ENCODE peak calls at places on chromosome 18, in eight cellular contexts. J is body of pancreas, S is A673, U is breast epithelium, B is neuronal stem cell, H is transverse colon, Z is right lobe of liver, L is OCI-LY7. O is an unnamed sample. For H3K36me3 and H3K4me1, the result is how much of the 10 kb centered on the place peaks cover.

GRCh38 chr18:801137-801536 is 10.9 kb downstream of the YES1 start:
- DNase-seq in J (no peak), S (no peak), U (no peak), B (no peak), H (no peak), Z (no peak), L (no peak), O (no peak)

GRCh38 chr18:47249602-47250001 is 1.9 kb downstream of the SKOR2 start:
- DNase-seq in J (no peak), S (no peak), U (no peak), B (no peak), H (no peak), Z (no peak), L (no peak), O (no peak)

GRCh38 chr18:80109676-80110078 is 615 bp downstream of the ADNP2 start:
- DNase-seq in J (peak), S (peak), U (peak), B (peak), H (peak), Z (peak), L (peak), O (peak)

GRCh38 chr18:3450358-3451107 is 561 bp downstream of the TGIF1 start:
- DNase-seq in J (peak), S (peak), U (peak), B (peak), H (peak), Z (peak), L (peak), O (peak)

GRCh38 chr18:78979682-78980278 is at the start of gene SALL3:
- DNase-seq in J (no peak), S (no peak), U (no peak), B (no peak), H (no peak), Z (no peak), L (no peak), O (no peak)

GRCh38 chr18:9845256-9845655 is 40.5 kb upstream of the TXNDC2 start:
- DNase-seq in J (no peak), S (no peak), U (no peak), B (no peak), H (no peak), Z (no peak), L (no peak), O (no peak)

GRCh38 chr18:50051288-50051687 is 143.7 kb downstream of the MYO5B start:
- DNase-seq in J (peak), S (no peak), U (no peak), B (no peak), H (no peak), Z (no peak), L (no peak), O (no peak)

GRCh38 chr18:22241806-22242440 is 72.5 kb downstream of the GATA6 start:
- DNase-seq in J (peak), S (no peak), U (no peak), B (no peak), H (peak), Z (no peak), L (no peak), O (no peak)

GRCh38 chr18:59662008-59662701 is 35.1 kb downstream of the CCBE1 start:
- DNase-seq in J (no peak), S (no peak), U (no peak), B (no peak), H (no peak), Z (no peak), L (no peak), O (no peak)

GRCh38 chr18:55587341-55588000 is 521 bp downstream of the TCF4 start:
- DNase-seq in J (peak), S (peak), U (no peak), B (no peak), H (no peak), Z (peak), L (peak), O (peak)

DNA sequence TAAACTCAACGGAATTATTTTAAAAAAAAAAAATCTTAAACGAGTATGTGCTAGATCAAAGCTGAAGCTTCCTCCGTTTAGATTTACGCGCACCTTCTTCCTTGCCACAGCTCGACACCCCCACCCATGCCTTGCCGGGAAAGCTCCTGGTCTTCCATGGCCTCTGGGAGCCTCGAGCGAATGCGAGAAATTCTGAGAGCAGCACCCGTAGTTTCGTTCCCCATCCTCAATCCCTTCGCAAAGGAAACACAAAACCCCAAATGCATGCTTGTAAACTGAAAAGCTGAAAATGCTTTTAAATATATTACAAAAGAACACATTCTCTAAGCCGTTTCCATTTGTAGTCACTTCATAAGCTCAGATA is 1.6 kb downstream of the DSC3 start:
- DNase-seq in J (no peak), S (no peak), U (no peak), B (peak), H (no peak), Z (no peak), L (no peak), O (no peak)
- H3K4me3 ChIP-seq in J (no peak), S (no peak), U (peak), B (no peak), H (peak), Z (no peak), L (no peak), O (no peak)

GRCh38 chr18:8400825-8401224 is 208.4 kb upstream of the RAB12 start:
- DNase-seq in J (no peak), S (no peak), U (no peak), B (no peak), H (no peak), Z (no peak), L (no peak), O (no peak)

GRCh38 chr18:8399138-8399537 is 210.1 kb upstream of the RAB12 start:
- DNase-seq in J (no peak), S (no peak), U (no peak), B (no peak), H (no peak), Z (no peak), L (no peak), O (no peak)

GRCh38 chr18:8401606-8402005 is 207.6 kb upstream of the RAB12 start:
- DNase-seq in J (no peak), S (no peak), U (no peak), B (no peak), H (no peak), Z (no peak), L (no peak), O (no peak)

GRCh38 chr18:8402237-8402636 is 207.0 kb upstream of the RAB12 start:
- DNase-seq in J (no peak), S (no peak), U (no peak), B (no peak), H (no peak), Z (no peak), L (no peak), O (no peak)

GRCh38 chr18:8400193-8400752 is 209.0 kb upstream of the RAB12 start:
- DNase-seq in J (no peak), S (no peak), U (no peak), B (no peak), H (no peak), Z (no peak), L (no peak), O (no peak)
- H3K36me3 ChIP-seq in J (under half), S (under half), U (under half), B (under half), H (under half), Z (under half), L (under half), O (under half)

DNA sequence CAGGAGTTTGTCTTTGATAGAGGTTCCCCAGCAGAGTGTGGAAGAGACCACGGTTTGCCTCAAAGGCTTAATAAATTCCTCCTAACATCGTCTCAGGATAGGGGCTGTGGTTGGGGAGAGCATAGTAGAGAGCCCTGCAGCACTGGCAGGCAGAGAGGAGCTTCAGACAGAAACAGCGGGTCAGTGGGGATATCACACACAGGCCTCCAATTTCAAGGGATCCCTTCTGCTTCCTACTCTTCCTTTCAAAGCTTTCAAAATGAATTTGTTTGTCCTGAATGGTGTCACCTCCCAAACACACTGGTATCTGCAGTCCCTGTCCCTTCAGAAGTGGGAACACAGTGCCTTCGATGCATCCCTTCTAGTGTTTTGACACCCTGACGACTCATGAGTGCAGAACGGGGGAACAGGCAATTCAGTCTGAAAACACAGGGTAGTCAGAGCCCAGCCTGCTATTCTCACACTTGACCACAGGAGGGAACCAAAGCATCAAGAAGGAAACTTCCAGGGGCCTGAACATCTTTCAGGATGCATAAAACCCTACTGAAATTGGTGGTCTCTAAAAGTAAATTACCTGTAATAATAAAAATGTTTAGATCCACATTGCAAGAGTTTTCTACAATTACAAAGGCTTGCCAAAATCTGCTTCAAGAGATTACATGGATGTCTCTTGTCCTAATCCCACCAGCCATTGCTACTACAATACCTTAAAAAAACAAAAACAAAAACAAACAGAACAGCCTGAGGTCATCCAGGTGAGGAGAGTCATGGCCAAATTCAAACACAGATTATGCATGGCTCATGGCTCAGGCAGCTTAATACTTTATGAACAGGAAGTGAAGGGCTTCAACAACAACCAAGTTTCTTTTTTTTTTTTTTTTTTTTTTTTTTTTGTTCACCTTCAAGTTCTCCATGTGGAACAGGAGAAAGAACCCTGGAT is 49.8 kb downstream of the SLC14A2 start:
- DNase-seq in J (peak), S (peak), U (peak), B (peak), H (peak), Z (no peak), L (peak), O (peak)
- H3K4me1 ChIP-seq in J (under half), S (under half), U (under half), B (under half), H (under half), Z (under half), L (under half), O (under half)

GRCh38 chr18:58616446-58616845 is 12.4 kb downstream of the ALPK2 start:
- DNase-seq in J (no peak), S (no peak), U (no peak), B (no peak), H (no peak), Z (no peak), L (no peak), O (no peak)

GRCh38 chr18:58618822-58619553 is 9.9 kb downstream of the ALPK2 start:
- DNase-seq in J (no peak), S (no peak), U (no peak), B (no peak), H (no peak), Z (no peak), L (no peak), O (no peak)

GRCh38 chr18:58612239-58613055 is 16.4 kb downstream of the ALPK2 start:
- DNase-seq in J (no peak), S (no peak), U (no peak), B (no peak), H (no peak), Z (no peak), L (no peak), O (no peak)

GRCh38 chr18:58611471-58612131 is 17.3 kb downstream of the ALPK2 start:
- DNase-seq in J (no peak), S (peak), U (no peak), B (peak), H (no peak), Z (no peak), L (no peak), O (no peak)

DNA sequence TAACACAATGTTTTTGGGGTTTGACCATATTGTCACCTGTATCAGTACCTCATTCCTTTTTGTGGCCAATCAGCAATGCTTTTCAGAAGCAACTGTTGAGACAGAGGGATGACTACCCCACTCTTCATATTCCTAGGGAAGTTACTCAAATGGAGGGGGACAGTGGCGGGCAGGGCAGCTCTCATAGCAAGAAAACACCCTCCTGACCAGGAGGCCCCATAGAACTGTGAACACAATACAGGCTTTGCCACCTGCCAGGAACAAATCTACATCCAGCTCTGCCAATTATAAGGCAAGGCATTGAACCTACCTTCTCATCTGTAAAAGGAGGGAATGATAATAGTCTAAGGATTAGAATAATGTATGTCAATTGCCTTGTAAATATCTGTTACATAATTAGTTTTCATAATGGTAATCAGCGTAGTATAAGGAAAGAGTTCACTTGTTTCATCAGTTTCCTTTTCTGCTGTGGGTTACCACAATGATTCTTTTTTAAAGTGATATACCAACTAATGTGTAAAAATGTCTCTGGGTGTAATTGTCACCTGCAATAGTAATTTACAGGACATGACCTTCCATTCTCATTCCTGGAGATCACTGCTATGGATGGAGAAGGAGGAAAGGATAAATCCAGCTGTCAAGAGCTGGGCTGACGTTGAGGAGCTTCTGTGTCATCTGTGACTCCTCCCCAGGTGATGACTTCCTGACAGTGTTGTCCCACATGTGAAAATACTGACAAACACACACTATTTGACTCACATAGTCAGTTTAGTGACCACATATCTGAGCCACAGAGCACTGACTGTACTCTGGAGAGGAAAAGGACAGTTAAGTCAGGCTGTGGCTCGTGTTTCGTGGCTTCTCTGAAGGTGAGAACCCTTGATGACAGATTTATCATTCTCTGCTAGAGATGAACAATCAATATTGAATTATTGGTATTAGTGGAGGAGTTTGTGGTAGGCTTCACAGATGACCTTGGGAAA is 13.4 kb downstream of the ALPK2 start:
- DNase-seq in J (no peak), S (no peak), U (no peak), B (no peak), H (peak), Z (no peak), L (no peak), O (no peak)
- H3K4me3 ChIP-seq in J (no peak), S (no peak), U (no peak), B (no peak), H (no peak), Z (no peak), L (no peak), O (no peak)

DNA sequence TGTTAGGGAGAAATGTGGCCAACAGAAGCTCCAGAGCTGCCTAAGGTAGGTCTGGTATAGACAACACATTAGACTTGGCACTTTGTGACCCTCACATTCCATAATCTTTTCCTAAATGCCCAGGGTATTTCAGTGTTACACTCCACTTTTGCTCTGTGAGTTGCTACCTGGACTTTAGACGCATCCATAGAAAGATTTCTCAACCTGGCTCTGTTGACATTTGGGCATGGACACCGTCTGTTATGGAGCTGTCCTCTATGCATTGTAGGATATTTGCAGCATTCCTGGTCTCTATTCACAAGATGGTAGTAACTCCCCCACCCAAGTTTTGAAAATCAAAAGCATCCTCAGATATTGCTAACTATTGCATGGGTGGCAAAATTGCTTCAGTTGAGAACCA is 136.5 kb upstream of the NETO1 start:
- DNase-seq in J (no peak), S (no peak), U (no peak), B (no peak), H (no peak), Z (no peak), L (no peak), O (no peak)
- H3K36me3 ChIP-seq in J (under half), S (under half), U (under half), B (under half), H (under half), Z (under half), L (under half), O (under half)